ENCODE peak calls at places on chromosome 5, in four cellular contexts. A, U, N and K are unnamed samples. For H3K27me3 and H3K4me1, the result is how much of the 10 kb centered on the place peaks cover.

GRCh38 chr5:162719720-162720119 is 652.1 kb downstream of the GABRG2 start:
- DNase-seq in A (no peak), U (no peak), N (no peak), K (no peak)

GRCh38 chr5:157640406-157640805 is 11.8 kb downstream of the SOX30 start:
- DNase-seq in A (no peak), U (no peak), N (no peak), K (no peak)

GRCh38 chr5:132433141-132433540 is 57.4 kb downstream of the IRF1 start:
- DNase-seq in A (no peak), U (no peak), N (no peak), K (no peak)

GRCh38 chr5:113081881-113082546 is 105.4 kb downstream of the DCP2 start:
- DNase-seq in A (no peak), U (no peak), N (no peak), K (no peak)

GRCh38 chr5:155008669-155009068 is 4.9 kb upstream of the KIF4B start:
- DNase-seq in A (no peak), U (no peak), N (no peak), K (no peak)

GRCh38 chr5:16588434-16589214 is 28.2 kb downstream of the RETREG1 start:
- DNase-seq in A (no peak), U (no peak), N (no peak), K (no peak)

GRCh38 chr5:168219515-168220410 is 71.7 kb upstream of the WWC1 start:
- DNase-seq in A (peak), U (no peak), N (peak), K (peak)

GRCh38 chr5:34571380-34572041 is 84.6 kb upstream of the RAI14 start:
- DNase-seq in A (no peak), U (no peak), N (no peak), K (no peak)

GRCh38 chr5:152560508-152561137 is 155.5 kb upstream of the NMUR2 start:
- DNase-seq in A (peak), U (no peak), N (peak), K (no peak)

GRCh38 chr5:2946315-2946714 is 194.8 kb upstream of the IRX2 start:
- DNase-seq in A (no peak), U (no peak), N (no peak), K (no peak)

GRCh38 chr5:67246108-67246507 is 49.5 kb upstream of the CD180 start:
- DNase-seq in A (peak), U (no peak), N (peak), K (peak)

GRCh38 chr5:169970911-169971436 is 9.3 kb downstream of the INSYN2B start:
- DNase-seq in A (no peak), U (no peak), N (no peak), K (no peak)

GRCh38 chr5:87114631-87115030 is 153.1 kb upstream of the RASA1 start:
- DNase-seq in A (no peak), U (no peak), N (no peak), K (no peak)

GRCh38 chr5:172110921-172111873 is 76.8 kb downstream of the STK10 start:
- DNase-seq in A (peak), U (peak), N (peak), K (peak)

GRCh38 chr5:81165493-81166119 is 67.5 kb upstream of the CKMT2 start:
- DNase-seq in A (peak), U (peak), N (peak), K (peak)

GRCh38 chr5:2685651-2686050 is 65.8 kb downstream of the IRX2 start:
- DNase-seq in A (no peak), U (no peak), N (no peak), K (no peak)

GRCh38 chr5:79193643-79194042 is 42.3 kb upstream of the JMY start:
- DNase-seq in A (no peak), U (no peak), N (no peak), K (peak)

GRCh38 chr5:112436139-112436538 is 17.1 kb upstream of the EPB41L4A start:
- DNase-seq in A (no peak), U (no peak), N (no peak), K (no peak)

GRCh38 chr5:97276721-97277120 is 93.7 kb upstream of the RIOK2 start:
- DNase-seq in A (no peak), U (no peak), N (no peak), K (no peak)

GRCh38 chr5:167012281-167013034 is 1279.0 kb upstream of the WWC1 start:
- DNase-seq in A (no peak), U (no peak), N (no peak), K (no peak)

GRCh38 chr5:76652809-76653414 is 29.7 kb upstream of the F2RL2 start:
- DNase-seq in A (no peak), U (no peak), N (no peak), K (no peak)

GRCh38 chr5:133238426-133239205 is 186.8 kb downstream of the HSPA4 start:
- DNase-seq in A (no peak), U (no peak), N (no peak), K (no peak)

GRCh38 chr5:80184235-80185023 is 71.4 kb downstream of the SERINC5 start:
- DNase-seq in A (peak), U (no peak), N (peak), K (no peak)

GRCh38 chr5:168962323-168962722 is 338.6 kb downstream of the SLIT3 start:
- DNase-seq in A (no peak), U (no peak), N (no peak), K (no peak)

GRCh38 chr5:175207321-175208040 is 236.5 kb downstream of the DRD1 start:
- DNase-seq in A (no peak), U (no peak), N (no peak), K (no peak)

GRCh38 chr5:108295588-108296368 is 86.1 kb downstream of the FBXL17 start:
- DNase-seq in A (peak), U (no peak), N (no peak), K (no peak)

GRCh38 chr5:119055267-119055666 is 15.6 kb upstream of the DMXL1 start:
- DNase-seq in A (no peak), U (no peak), N (no peak), K (no peak)

GRCh38 chr5:119063579-119064379 is 7.1 kb upstream of the DMXL1 start:
- DNase-seq in A (peak), U (no peak), N (no peak), K (no peak)

GRCh38 chr5:119058979-119059529 is 11.8 kb upstream of the DMXL1 start:
- DNase-seq in A (no peak), U (no peak), N (no peak), K (no peak)

GRCh38 chr5:119054082-119054481 is 16.8 kb upstream of the DMXL1 start:
- DNase-seq in A (no peak), U (no peak), N (no peak), K (no peak)

DNA sequence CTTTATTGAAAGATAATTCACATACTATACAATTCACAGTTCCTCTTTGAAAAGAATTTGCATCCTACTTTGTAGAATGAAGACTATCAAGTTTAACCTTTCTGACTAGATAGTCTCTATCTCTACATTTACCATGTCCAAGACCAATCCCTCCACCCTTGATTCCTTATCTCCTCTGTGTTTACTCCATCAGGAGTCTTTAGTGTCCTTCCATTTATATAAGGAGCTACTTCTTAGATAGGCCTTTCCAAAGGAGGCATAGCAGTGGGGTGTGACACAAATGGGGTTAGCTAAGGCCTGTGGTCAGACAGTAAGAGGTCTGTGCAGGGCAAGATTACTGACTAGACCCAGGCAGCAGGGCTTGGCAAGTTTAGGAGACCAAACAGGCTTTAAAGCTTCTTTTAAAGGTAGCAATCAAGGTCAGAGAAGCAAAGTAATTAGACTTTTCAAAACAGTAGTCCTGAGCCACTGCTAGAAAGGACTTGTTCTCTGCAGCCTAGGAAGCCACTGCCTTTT is 11.1 kb upstream of the DMXL1 start:
- DNase-seq in A (no peak), U (no peak), N (no peak), K (no peak)
- H3K27ac ChIP-seq in A (no peak), U (no peak), N (no peak), K (no peak)

DNA sequence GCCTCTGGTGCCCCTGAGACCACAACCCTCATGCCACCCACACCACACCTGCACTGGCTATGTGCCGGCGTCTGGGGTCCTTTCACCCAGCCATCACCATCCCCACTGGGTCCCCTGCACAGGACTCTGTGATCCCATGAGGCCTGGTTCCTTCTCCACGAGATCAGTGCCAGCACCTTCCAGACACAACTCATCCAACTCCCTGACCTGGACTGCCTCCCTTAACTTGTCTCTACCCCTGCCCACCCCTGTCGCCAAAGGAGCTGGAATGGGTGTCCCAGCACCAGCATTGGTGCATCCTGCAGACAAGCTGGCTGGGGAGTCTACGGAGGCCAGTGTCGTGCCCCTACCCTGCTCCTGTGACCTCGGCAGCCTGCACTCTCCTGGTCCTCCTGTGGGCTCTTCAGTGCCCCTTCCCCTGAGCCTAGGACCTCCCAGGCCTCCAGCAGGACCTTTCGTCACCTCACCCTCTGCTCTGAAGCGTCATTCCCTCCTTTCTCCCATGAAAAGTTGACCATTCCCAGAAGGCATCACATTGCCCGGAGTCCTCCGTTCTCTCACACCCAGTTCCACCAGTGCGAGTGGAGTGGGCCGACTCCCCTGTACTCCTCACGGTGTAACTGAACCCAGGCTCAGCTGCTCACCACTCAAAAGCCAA is 87.7 kb downstream of the NSUN2 start:
- DNase-seq in A (no peak), U (no peak), N (no peak), K (no peak)
- H3K27me3 ChIP-seq in A (under half), U (under half), N (under half), K (under half)

GRCh38 chr5:126370796-126371718 is 52.2 kb upstream of the GRAMD2B start:
- DNase-seq in A (peak), U (no peak), N (peak), K (no peak)

GRCh38 chr5:126368239-126368812 is 54.9 kb upstream of the GRAMD2B start:
- DNase-seq in A (no peak), U (no peak), N (peak), K (no peak)

GRCh38 chr5:126369995-126370731 is 53.0 kb upstream of the GRAMD2B start:
- DNase-seq in A (peak), U (no peak), N (peak), K (no peak)

GRCh38 chr5:126366199-126366560 is 57.0 kb upstream of the GRAMD2B start:
- DNase-seq in A (no peak), U (no peak), N (no peak), K (no peak)

GRCh38 chr5:126369083-126369482 is 54.1 kb upstream of the GRAMD2B start:
- DNase-seq in A (no peak), U (no peak), N (no peak), K (no peak)
- H3K4me1 ChIP-seq in A (under half), U (under half), N (half or more), K (under half)

GRCh38 chr5:149883550-149883949 is 61.0 kb downstream of the PDE6A start:
- DNase-seq in A (no peak), U (no peak), N (no peak), K (no peak)
- H3K27ac ChIP-seq in A (no peak), U (no peak), N (no peak), K (no peak)

GRCh38 chr5:73338201-73339126 is 110.1 kb downstream of the FOXD1 start:
- DNase-seq in A (no peak), U (no peak), N (peak), K (no peak)

GRCh38 chr5:73337586-73337985 is 111.0 kb downstream of the FOXD1 start:
- DNase-seq in A (no peak), U (no peak), N (no peak), K (no peak)

GRCh38 chr5:73339711-73340110 is 108.9 kb downstream of the FOXD1 start:
- DNase-seq in A (no peak), U (no peak), N (no peak), K (no peak)

GRCh38 chr5:73336366-73336765 is 112.2 kb downstream of the FOXD1 start:
- DNase-seq in A (no peak), U (no peak), N (no peak), K (no peak)

DNA sequence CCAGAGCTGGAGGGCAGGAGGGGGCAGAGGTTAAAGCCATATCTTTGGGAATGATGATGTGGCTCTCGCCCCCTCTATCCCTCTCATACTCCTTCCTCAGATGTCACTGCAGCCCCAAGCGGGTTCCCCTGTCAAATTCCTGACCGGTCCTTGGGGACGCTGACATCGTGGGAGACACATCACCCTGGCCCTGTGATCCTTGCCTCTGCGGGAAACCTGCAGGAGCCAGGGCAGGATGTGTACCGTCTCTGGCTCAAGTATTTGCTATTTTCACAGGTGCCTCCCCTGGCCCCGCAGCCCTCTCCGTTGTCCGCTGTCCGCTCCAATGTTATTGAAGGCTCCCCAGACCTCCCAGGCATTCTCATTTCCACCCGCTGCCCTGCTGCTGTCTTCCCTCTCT is 109.4 kb downstream of the FOXD1 start:
- DNase-seq in A (no peak), U (no peak), N (no peak), K (no peak)
- H3K27me3 ChIP-seq in A (under half), U (under half), N (under half), K (under half)

DNA sequence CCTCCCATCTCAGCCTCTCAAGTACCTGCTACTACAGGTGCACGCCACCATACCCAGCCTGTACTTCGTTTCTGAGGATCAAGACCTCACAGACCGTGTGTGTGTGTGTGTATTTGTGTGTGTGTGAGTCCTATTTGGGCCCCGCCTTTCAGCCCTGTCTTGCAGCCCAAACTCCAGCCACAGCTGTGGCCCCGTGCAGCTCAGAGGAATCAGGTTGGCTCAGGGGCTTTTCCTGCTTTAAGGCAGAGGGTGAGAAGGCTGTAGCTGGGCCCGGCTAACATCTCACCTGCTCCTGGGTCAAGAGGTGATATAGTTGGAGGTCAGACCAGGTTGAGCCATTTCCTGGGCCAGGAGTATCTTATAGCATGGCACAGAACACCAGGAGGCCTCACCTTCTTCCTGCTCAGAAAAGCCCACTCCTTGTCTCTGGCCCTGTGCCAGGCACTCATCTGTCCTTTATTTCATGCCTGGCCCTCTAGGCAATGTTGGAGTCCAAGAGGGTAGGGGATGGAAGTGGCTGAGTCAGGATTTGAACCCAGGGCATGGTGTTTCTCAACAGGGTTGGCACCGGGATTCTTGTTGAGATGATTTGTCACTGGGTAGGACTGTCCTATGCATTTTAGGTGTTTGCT is 1.6 kb upstream of the PHYKPL start:
- DNase-seq in A (no peak), U (no peak), N (no peak), K (no peak)
- H3K4me1 ChIP-seq in A (under half), U (half or more), N (under half), K (half or more)

GRCh38 chr5:151234476-151235238 is 10.8 kb upstream of the CCDC69 start:
- DNase-seq in A (no peak), U (peak), N (no peak), K (no peak)
- H3K27ac ChIP-seq in A (no peak), U (no peak), N (no peak), K (no peak)